ENCODE peak calls at places on chromosomes 5 and 9, in four cellular contexts. K is LoVo; O is CD4-positive, alpha-beta T cell; E is Caki2. T is an unnamed sample.

GRCh38 chr5:78534148-78535009 is 114.2 kb downstream of the LHFPL2 start:
- DNase-seq in K (no peak), O (no peak), E (peak), T (no peak)

GRCh38 chr5:115069087-115069968 is 100.4 kb downstream of the TRIM36 start:
- DNase-seq in K (peak), O (no peak), E (peak), T (peak)

GRCh38 chr5:89968870-89969472 is 440.6 kb downstream of the CETN3 start:
- DNase-seq in K (no peak), O (no peak), E (no peak), T (no peak)

GRCh38 chr5:35087971-35088370 is 40.2 kb upstream of the AGXT2 start:
- DNase-seq in K (no peak), O (no peak), E (no peak), T (no peak)

GRCh38 chr9:4301971-4302427 is 2.1 kb upstream of the GLIS3 start:
- DNase-seq in K (no peak), O (no peak), E (peak), T (peak)

GRCh38 chr5:75461679-75462078 is 49.8 kb downstream of the CERT1 start:
- DNase-seq in K (no peak), O (no peak), E (no peak), T (no peak)

GRCh38 chr9:108759399-108759798 is 96.4 kb downstream of the ACTL7B start:
- DNase-seq in K (no peak), O (no peak), E (no peak), T (no peak)

GRCh38 chr9:137411670-137412380 is 11.1 kb downstream of the EXD3 start:
- DNase-seq in K (peak), O (peak), E (peak), T (peak)

GRCh38 chr9:89744255-89744648 is 139.4 kb downstream of the GADD45G start:
- DNase-seq in K (no peak), O (peak), E (no peak), T (no peak)

GRCh38 chr5:43063731-43064171 is 23.6 kb upstream of the ANXA2R start:
- DNase-seq in K (no peak), O (no peak), E (peak), T (peak)

GRCh38 chr9:120755827-120756434 is 37.3 kb downstream of the FBXW2 start:
- DNase-seq in K (peak), O (peak), E (peak), T (peak)

GRCh38 chr9:16320338-16320902 is 550.0 kb downstream of the BNC2 start:
- DNase-seq in K (no peak), O (no peak), E (no peak), T (no peak)

GRCh38 chr9:15509931-15510788 is 610 bp downstream of the PSIP1 start:
- DNase-seq in K (no peak), O (peak), E (peak), T (peak)

GRCh38 chr9:88681434-88681833 is 146.5 kb downstream of the NXNL2 start:
- DNase-seq in K (no peak), O (no peak), E (no peak), T (no peak)

GRCh38 chr5:153598099-153598498 is 107.6 kb downstream of the GRIA1 start:
- DNase-seq in K (no peak), O (no peak), E (no peak), T (no peak)

GRCh38 chr5:164422400-164422799 is 917.0 kb downstream of the MAT2B start:
- DNase-seq in K (no peak), O (no peak), E (no peak), T (no peak)

GRCh38 chr5:32760091-32760509 is 49.0 kb downstream of the NPR3 start:
- DNase-seq in K (peak), O (no peak), E (peak), T (peak)

GRCh38 chr5:132365213-132365612 is 4.3 kb upstream of the SLC22A5 start:
- DNase-seq in K (peak), O (no peak), E (peak), T (peak)

GRCh38 chr9:126637002-126637849 is 23.5 kb downstream of the LMX1B start:
- DNase-seq in K (no peak), O (no peak), E (no peak), T (no peak)

GRCh38 chr5:31194892-31195291 is 1.4 kb downstream of the CDH6 start:
- DNase-seq in K (no peak), O (no peak), E (peak), T (no peak)

GRCh38 chr9:73565833-73566465 is 414.3 kb downstream of the ANXA1 start:
- DNase-seq in K (peak), O (no peak), E (peak), T (no peak)

GRCh38 chr9:6008169-6008979 is 7.0 kb downstream of the RANBP6 start:
- DNase-seq in K (peak), O (peak), E (peak), T (peak)

GRCh38 chr9:4196886-4197285 is 103.0 kb downstream of the GLIS3 start:
- DNase-seq in K (no peak), O (no peak), E (peak), T (no peak)

GRCh38 chr5:179870403-179870903 is 11.8 kb upstream of the MRNIP start:
- DNase-seq in K (no peak), O (no peak), E (no peak), T (no peak)

GRCh38 chr9:35051069-35051967 is 21.1 kb downstream of the VCP start:
- DNase-seq in K (peak), O (peak), E (peak), T (peak)

GRCh38 chr5:6402939-6403338 is 24.6 kb upstream of the MED10 start:
- DNase-seq in K (no peak), O (no peak), E (no peak), T (no peak)

GRCh38 chr5:37740331-37741066 is 99.3 kb downstream of the GDNF start:
- DNase-seq in K (no peak), O (no peak), E (no peak), T (no peak)

GRCh38 chr9:133782157-133783130 is 44.3 kb upstream of the SARDH start:
- DNase-seq in K (peak), O (peak), E (peak), T (peak)

GRCh38 chr5:54905942-54906537 is 79.4 kb downstream of the ESM1 start:
- DNase-seq in K (peak), O (peak), E (no peak), T (no peak)

GRCh38 chr5:58804331-58804730 is 221.5 kb downstream of the RAB3C start:
- DNase-seq in K (no peak), O (no peak), E (no peak), T (no peak)

GRCh38 chr5:173281910-173282309 is 46.3 kb downstream of the STC2 start:
- DNase-seq in K (no peak), O (no peak), E (peak), T (no peak)

GRCh38 chr5:27706832-27707231 is 668.4 kb upstream of the CDH9 start:
- DNase-seq in K (no peak), O (no peak), E (peak), T (no peak)

GRCh38 chr5:38846379-38846967 is 661 bp downstream of the OSMR start:
- DNase-seq in K (no peak), O (no peak), E (peak), T (no peak)

GRCh38 chr9:126406075-126406675 is 79.5 kb downstream of the MVB12B start:
- DNase-seq in K (no peak), O (no peak), E (no peak), T (no peak)

GRCh38 chr9:72386186-72386585 is 21.2 kb upstream of the ZFAND5 start:
- DNase-seq in K (no peak), O (no peak), E (no peak), T (no peak)

GRCh38 chr5:169249001-169249400 is 51.9 kb downstream of the SLIT3 start:
- DNase-seq in K (no peak), O (no peak), E (no peak), T (no peak)

GRCh38 chr5:35136386-35136785 is 88.6 kb upstream of the AGXT2 start:
- DNase-seq in K (peak), O (no peak), E (no peak), T (no peak)

T was measured in PC-9.